ENCODE peak calls at places on chromosomes 16 and 17, in nine cellular contexts. J, W, Z, N, R, H, G, O and S are unnamed samples.

GRCh38 chr16:70684146-70685060 is 1.4 kb downstream of the MTSS2 start:
- DNase-seq in G (no peak), W (no peak), J (no peak), N (no peak), R (no peak), O (no peak), Z (no peak), H (no peak), S (no peak)

GRCh38 chr17:81030726-81031570 is 4.0 kb upstream of the BAIAP2 start:
- DNase-seq in W (peak; percentile 89), Z (no peak), O (no peak), N (peak; percentile 43), G (no peak), J (no peak), R (no peak), H (no peak), S (no peak)

GRCh38 chr17:55845385-55845784 is 94.5 kb downstream of the PCTP start:
- DNase-seq in W (peak; percentile 74), H (peak; percentile 32), Z (no peak), O (peak; percentile 34), J (peak; percentile 10), N (peak; percentile 74), G (no peak), R (no peak), S (peak; percentile 7)

GRCh38 chr17:7260601-7261376 is 1.5 kb downstream of the CLDN7 start:
- DNase-seq in O (no peak), W (peak; percentile 93), R (no peak), J (no peak), N (peak; percentile 22), G (no peak), H (no peak), Z (no peak), S (no peak)

GRCh38 chr16:29743827-29744531 is 1.8 kb downstream of the C16orf54 start:
- DNase-seq in Z (no peak), G (no peak), W (no peak), N (no peak), O (no peak), H (no peak), R (no peak), J (no peak), S (no peak)

GRCh38 chr17:55717898-55718735 is 4.5 kb downstream of the TMEM100 start:
- DNase-seq in Z (no peak), G (peak; percentile 2), H (peak; percentile 85), N (peak; percentile 85), J (peak; percentile 82), O (peak; percentile 83), R (peak; percentile 31), W (peak; percentile 69), S (no peak)

GRCh38 chr17:6780886-6781285 is 4.9 kb downstream of the FBXO39 start:
- DNase-seq in N (no peak), H (no peak), O (no peak), R (no peak), Z (no peak), G (no peak), W (no peak), J (no peak), S (no peak)

GRCh38 chr16:56246051-56246817 is 54.9 kb downstream of the GNAO1 start:
- DNase-seq in N (peak; percentile 91), W (no peak), R (peak; percentile 85), O (no peak), J (no peak), G (no peak), H (no peak), Z (no peak), S (no peak)

GRCh38 chr16:71648162-71648561 is 22.2 kb downstream of the MARVELD3 start:
- DNase-seq in N (no peak), H (no peak), O (no peak), J (no peak), G (no peak), R (no peak), Z (no peak), W (no peak), S (no peak)

GRCh38 chr17:35519442-35519841 is 18.0 kb downstream of the SLFN12L start:
- DNase-seq in Z (no peak), J (no peak), G (no peak), H (no peak), O (no peak), N (no peak), W (no peak), R (no peak), S (no peak)

GRCh38 chr16:87457724-87458423 is 35.0 kb downstream of the ZCCHC14 start:
- DNase-seq in G (no peak), O (no peak), W (peak; percentile 54), J (peak; percentile 91), R (peak; percentile 99), N (no peak), Z (peak; percentile 99), H (peak; percentile 98), S (peak; percentile 91)

GRCh38 chr17:17151055-17151454 is 55.1 kb downstream of the PLD6 start:
- DNase-seq in G (no peak), N (no peak), O (no peak), R (peak; percentile 57), J (peak; percentile 77), W (no peak), H (peak; percentile 78), Z (peak; percentile 18), S (peak; percentile 52)

GRCh38 chr16:27786881-27787625 is 237.1 kb downstream of the KATNIP start:
- DNase-seq in R (no peak), H (no peak), G (no peak), J (no peak), N (no peak), Z (no peak), O (no peak), W (no peak), S (no peak)

GRCh38 chr16:27787661-27788060 is 237.7 kb downstream of the KATNIP start:
- DNase-seq in N (no peak), G (no peak), O (no peak), J (no peak), W (no peak), H (no peak), Z (no peak), R (no peak), S (no peak)

GRCh38 chr16:27789595-27790241 is 239.8 kb downstream of the KATNIP start:
- DNase-seq in R (no peak), O (no peak), Z (no peak), J (no peak), N (no peak), G (no peak), H (no peak), W (no peak), S (no peak)

GRCh38 chr16:27790546-27791403 is 240.8 kb downstream of the KATNIP start:
- DNase-seq in R (no peak), Z (no peak), O (no peak), N (no peak), J (no peak), G (no peak), H (no peak), W (no peak), S (no peak)

GRCh38 chr16:27789150-27789549 is 239.2 kb downstream of the KATNIP start:
- DNase-seq in O (no peak), N (no peak), Z (no peak), W (no peak), R (no peak), J (no peak), G (no peak), H (no peak), S (no peak)
- H3K4me3 ChIP-seq in O (no peak overlapping the region), N (no peak overlapping the region), Z (no peak overlapping the region), W (no peak overlapping the region), R (no peak overlapping the region), J (no peak overlapping the region), G (no peak overlapping the region), H (no peak overlapping the region), S (no peak overlapping the region)

DNA sequence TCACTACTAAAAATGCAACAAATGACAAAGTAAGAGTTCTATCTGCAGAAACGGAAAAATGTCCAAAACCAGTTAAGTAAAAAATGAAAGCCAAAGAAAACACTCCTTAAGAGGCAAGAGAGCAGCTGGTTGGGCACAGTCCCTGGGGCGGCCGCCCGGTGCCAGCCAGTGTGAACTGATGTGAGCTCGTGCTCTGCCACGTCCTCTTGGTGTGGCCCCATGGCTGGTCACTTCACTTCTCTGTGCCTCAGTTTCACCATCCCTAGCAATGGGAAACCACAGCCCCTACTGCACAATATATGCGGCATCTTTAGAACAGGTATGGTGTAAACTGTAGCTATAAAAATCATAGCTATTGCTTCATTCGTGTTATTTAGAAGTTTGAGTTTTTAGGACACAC is 21.2 kb downstream of the USP36 start:
- DNase-seq in N (no peak), Z (no peak), R (no peak), H (no peak), G (no peak), O (no peak), J (no peak), W (no peak), S (no peak)
- H3K4me3 ChIP-seq in N (no peak overlapping the region), Z (no peak overlapping the region), R (no peak overlapping the region), H (no peak overlapping the region), G (no peak overlapping the region), O (no peak overlapping the region), J (no peak overlapping the region), W (no peak overlapping the region), S (no peak overlapping the region)

DNA sequence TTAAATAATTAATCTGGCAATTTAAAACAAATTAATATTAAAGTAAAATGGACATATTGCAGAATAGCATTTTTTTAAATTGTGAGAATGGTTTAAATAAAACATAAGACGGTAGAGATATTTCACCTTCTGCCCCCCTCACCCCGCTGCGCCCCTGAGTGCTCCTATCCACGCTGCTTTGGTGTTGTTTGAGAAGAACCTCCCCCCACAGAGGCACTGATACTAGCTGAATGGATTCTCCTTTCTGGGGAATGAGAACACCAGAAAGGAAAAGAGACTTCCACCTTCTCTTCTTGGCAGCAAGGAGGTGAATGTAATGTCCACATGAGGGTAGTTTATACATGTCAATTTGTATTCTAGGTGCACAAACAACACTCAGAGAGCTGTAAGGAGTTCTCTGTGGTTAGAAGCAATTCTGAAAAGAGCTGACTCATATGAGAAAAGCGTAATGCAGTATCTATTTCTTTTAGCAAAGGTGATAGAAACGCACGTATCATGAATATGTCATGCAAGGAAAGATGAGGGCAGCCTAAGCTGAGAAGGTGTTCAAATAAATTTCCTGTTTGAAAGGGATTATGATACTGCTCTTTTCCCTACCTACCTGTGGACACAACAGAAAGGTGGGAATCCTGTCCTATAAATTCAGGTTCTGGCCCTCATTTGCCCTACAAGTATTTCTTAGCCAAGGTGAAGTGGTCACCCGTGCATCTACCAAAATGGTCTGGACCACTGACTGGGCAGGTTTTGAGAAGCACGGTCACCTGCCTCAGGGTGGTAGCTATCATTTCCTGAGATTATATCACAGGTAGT is 126.9 kb downstream of the PARN start:
- DNase-seq in J (peak; percentile 33), R (peak; percentile 70), H (peak; percentile 41), N (no peak), Z (no peak), G (no peak), O (no peak), W (no peak), S (peak; percentile 54)
- H3K4me3 ChIP-seq in J (no peak overlapping the region), R (no peak overlapping the region), H (no peak overlapping the region), N (no peak overlapping the region), Z (no peak overlapping the region), G (no peak overlapping the region), O (no peak overlapping the region), W (no peak overlapping the region), S (no peak overlapping the region)

DNA sequence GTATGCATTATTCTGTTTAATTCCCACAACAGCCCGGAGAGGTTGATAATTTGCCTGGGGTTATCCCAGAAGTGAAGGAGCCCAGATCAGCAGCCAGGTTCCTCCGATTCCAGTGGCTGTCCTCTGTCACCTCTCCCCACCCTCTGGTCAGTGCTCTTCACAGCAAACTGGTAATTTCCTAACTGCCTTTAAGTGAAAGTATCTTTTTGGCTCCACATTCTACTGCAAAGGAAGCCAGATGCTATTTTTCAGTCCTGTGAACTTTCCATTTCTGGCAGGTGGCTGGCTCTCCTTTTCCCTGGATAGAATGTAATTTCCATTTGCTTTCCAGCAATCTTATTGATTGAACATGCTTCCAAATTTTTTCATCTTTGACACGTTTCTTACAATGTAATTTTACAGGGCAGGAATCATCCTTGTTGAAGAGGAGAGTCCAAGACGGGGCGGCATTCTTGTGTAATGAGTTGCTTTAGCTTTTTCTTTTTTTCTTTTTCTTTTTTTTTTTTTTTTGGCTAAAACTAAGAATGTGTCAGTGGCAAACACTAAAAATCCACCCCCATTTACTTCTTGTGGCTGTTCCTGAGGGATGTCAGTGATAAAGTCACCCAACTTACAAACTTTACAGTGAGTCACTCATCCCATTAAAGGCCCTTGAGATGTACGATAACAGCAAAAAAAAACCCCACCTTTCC is 29.6 kb upstream of the PRKCA start:
- DNase-seq in R (peak; percentile 71), G (no peak), H (peak; percentile 97), N (no peak), W (no peak), O (no peak), Z (no peak), J (peak; percentile 51), S (peak; percentile 56)
- H3K4me3 ChIP-seq in R (no peak overlapping the region), G (no peak overlapping the region), H (peak overlapping the region; percentile 9), N (no peak overlapping the region), W (no peak overlapping the region), O (no peak overlapping the region), Z (no peak overlapping the region), J (no peak overlapping the region), S (no peak overlapping the region)